ENCODE peak calls at places on chromosomes 12 and 14, in seven cellular contexts. Y is kidney tubule cell; D is CD8-positive, alpha-beta memory T cell; R is T-helper 1 cell; J is left lung; N is tibial artery; C is DMS79 treated with DMSO at 0.1 percent for 48 hours. L is an unnamed sample.

GRCh38 chr12:102990419-102990818 is 32.9 kb downstream of the ASCL1 start:
- DNase-seq in Y (no peak), D (no peak), R (no peak), J (no peak), N (no peak), C (no peak), L (peak; percentile 40)

GRCh38 chr12:80176706-80177105 is 77.4 kb downstream of the OTOGL start:
- DNase-seq in Y (no peak), D (no peak), R (no peak), J (no peak), N (no peak), C (no peak), L (no peak)

GRCh38 chr12:69435644-69436043 is 34.5 kb upstream of the FRS2 start:
- DNase-seq in Y (no peak), D (no peak), R (no peak), J (no peak), N (no peak), C (peak; percentile 9), L (no peak)

GRCh38 chr14:96011131-96011530 is 28.0 kb upstream of the C14orf132 start:
- DNase-seq in Y (no peak), D (no peak), R (no peak), J (no peak), N (no peak), C (no peak), L (no peak)

GRCh38 chr12:46364777-46365580 is 7.6 kb downstream of the SLC38A2 start:
- DNase-seq in Y (peak; percentile 74), D (no peak), R (no peak), J (no peak), N (no peak), C (no peak), L (no peak)

GRCh38 chr14:53002576-53002975 is 51.7 kb upstream of the FERMT2 start:
- DNase-seq in Y (no peak), D (no peak), R (no peak), J (no peak), N (no peak), C (no peak), L (no peak)

GRCh38 chr12:93050026-93050747 is 121.1 kb upstream of the EEA1 start:
- DNase-seq in Y (no peak), D (no peak), R (no peak), J (no peak), N (no peak), C (no peak), L (peak; percentile 26)

GRCh38 chr14:77098470-77099353 is 654 bp downstream of the CIPC start:
- DNase-seq in Y (peak; percentile 14), D (peak; percentile 62), R (no peak), J (peak; percentile 89), N (peak; percentile 93), C (peak; percentile 72), L (peak; percentile 55)

GRCh38 chr12:132159555-132160003 is 15.3 kb downstream of the NOC4L start:
- DNase-seq in Y (no peak), D (peak; percentile 38), R (peak; percentile 4), J (peak; percentile 71), N (peak; percentile 55), C (no peak), L (no peak)

GRCh38 chr12:103956515-103957027 is 9.1 kb upstream of the TDG start:
- DNase-seq in Y (peak; percentile 50), D (no peak), R (no peak), J (no peak), N (no peak), C (peak; percentile 67), L (no peak)

GRCh38 chr12:76927170-76927784 is 48.5 kb upstream of the CSRP2 start:
- DNase-seq in Y (peak; percentile 60), D (no peak), R (no peak), J (no peak), N (no peak), C (no peak), L (peak; percentile 90)

GRCh38 chr12:68012712-68013111 is 23.5 kb downstream of the IFNG-AS1 start:
- DNase-seq in Y (no peak), D (no peak), R (no peak), J (no peak), N (no peak), C (no peak), L (no peak)

GRCh38 chr12:99983721-99984258 is 946 bp downstream of the ANKS1B start:
- DNase-seq in Y (peak; percentile 6), D (no peak), R (no peak), J (no peak), N (no peak), C (no peak), L (no peak)

GRCh38 chr12:74171478-74171909 is 366.1 kb upstream of the ATXN7L3B start:
- DNase-seq in Y (no peak), D (peak; percentile 42), R (no peak), J (no peak), N (no peak), C (no peak), L (no peak)

GRCh38 chr12:70609739-70610491 is 27.3 kb downstream of the PTPRB start:
- DNase-seq in Y (peak; percentile 55), D (no peak), R (no peak), J (peak; percentile 74), N (peak; percentile 69), C (no peak), L (peak; percentile 58)

GRCh38 chr12:59404109-59404650 is 191.6 kb upstream of the SLC16A7 start:
- DNase-seq in Y (no peak), D (no peak), R (no peak), J (no peak), N (no peak), C (no peak), L (no peak)

GRCh38 chr12:14257734-14258467 is 107.6 kb upstream of the ATF7IP start:
- DNase-seq in Y (peak; percentile 99), D (peak; percentile 79), R (peak; percentile 61), J (no peak), N (peak; percentile 98), C (peak; percentile 99), L (peak; percentile 100)

GRCh38 chr12:48390026-48390425 is 39.3 kb upstream of the ZNF641 start:
- DNase-seq in Y (no peak), D (no peak), R (no peak), J (no peak), N (no peak), C (no peak), L (no peak)

GRCh38 chr12:125140918-125141573 is 75.8 kb downstream of the AACS start:
- DNase-seq in Y (peak; percentile 88), D (no peak), R (no peak), J (no peak), N (no peak), C (no peak), L (no peak)

GRCh38 chr12:82415402-82415801 is 57.1 kb downstream of the METTL25 start:
- DNase-seq in Y (peak; percentile 91), D (no peak), R (no peak), J (no peak), N (no peak), C (no peak), L (no peak)

GRCh38 chr12:3204143-3204542 is 127.0 kb downstream of the TSPAN9 start:
- DNase-seq in Y (no peak), D (no peak), R (no peak), J (no peak), N (no peak), C (peak; percentile 89), L (peak; percentile 31)

GRCh38 chr14:95482967-95483842 is 33.2 kb downstream of the SYNE3 start:
- DNase-seq in Y (peak; percentile 79), D (no peak), R (no peak), J (peak; percentile 85), N (peak; percentile 93), C (no peak), L (no peak)

GRCh38 chr12:105738036-105738435 is 400.7 kb downstream of the NUAK1 start:
- DNase-seq in Y (no peak), D (no peak), R (no peak), J (no peak), N (no peak), C (no peak), L (no peak)

GRCh38 chr12:93707836-93708235 is 30.7 kb downstream of the CRADD start:
- DNase-seq in Y (peak; percentile 84), D (no peak), R (no peak), J (no peak), N (no peak), C (no peak), L (no peak)

GRCh38 chr12:6827982-6828670 is at the start of gene P3H3:
- DNase-seq in Y (peak; percentile 23), D (no peak), R (no peak), J (no peak), N (no peak), C (peak; percentile 59), L (peak; percentile 86)

GRCh38 chr14:50364792-50365191 is 31.9 kb downstream of the CDKL1 start:
- DNase-seq in Y (peak; percentile 80), D (no peak), R (no peak), J (no peak), N (no peak), C (no peak), L (no peak)

GRCh38 chr12:121461048-121461447 is 61.1 kb downstream of the RNF34 start:
- DNase-seq in Y (no peak), D (no peak), R (no peak), J (no peak), N (no peak), C (no peak), L (no peak)

GRCh38 chr14:51743588-51744000 is 91.9 kb downstream of the FRMD6 start:
- DNase-seq in Y (no peak), D (peak; percentile 49), R (no peak), J (no peak), N (no peak), C (no peak), L (no peak)

GRCh38 chr14:75032939-75033338 is 18.3 kb downstream of the MLH3 start:
- DNase-seq in Y (no peak), D (no peak), R (no peak), J (no peak), N (no peak), C (no peak), L (no peak)